ENCODE peak calls at places on chromosomes 2 and 18, in five cellular contexts. One of them, this sample, is unnamed.

GRCh38 chr18:6683112-6683876 is 46.2 kb upstream of the ARHGAP28 start:
- DNase-seq in stimulated activated CD4-positive, alpha-beta T cell treated with anti-CD3 and anti-CD28 coated beads, Interleukin-4, amount 100 ng/mL, for 48 hours: no peak
- DNase-seq in BJ: no peak
- DNase-seq in colonic mucosa: no peak
- DNase-seq in neural crest cell: no peak
- DNase-seq in this sample: no peak

GRCh38 chr2:70988726-70989648 is 5.7 kb downstream of the TEX261 start:
- DNase-seq in BJ: no peak
- DNase-seq in neural crest cell: no peak
- DNase-seq in colonic mucosa: no peak
- DNase-seq in stimulated activated CD4-positive, alpha-beta T cell treated with anti-CD3 and anti-CD28 coated beads, Interleukin-4, amount 100 ng/mL, for 48 hours: no peak
- DNase-seq in this sample: no peak

GRCh38 chr18:26468931-26469340 is 79.4 kb downstream of the KCTD1 start:
- DNase-seq in colonic mucosa: no peak
- DNase-seq in BJ: no peak
- DNase-seq in stimulated activated CD4-positive, alpha-beta T cell treated with anti-CD3 and anti-CD28 coated beads, Interleukin-4, amount 100 ng/mL, for 48 hours: no peak
- DNase-seq in neural crest cell: peak
- DNase-seq in this sample: no peak

GRCh38 chr2:25608718-25609117 is 64.7 kb downstream of the DTNB start:
- DNase-seq in neural crest cell: no peak
- DNase-seq in stimulated activated CD4-positive, alpha-beta T cell treated with anti-CD3 and anti-CD28 coated beads, Interleukin-4, amount 100 ng/mL, for 48 hours: no peak
- DNase-seq in BJ: no peak
- DNase-seq in colonic mucosa: no peak
- DNase-seq in this sample: no peak

GRCh38 chr2:215422676-215423075 is 13.2 kb downstream of the FN1 start:
- DNase-seq in colonic mucosa: no peak
- DNase-seq in neural crest cell: no peak
- DNase-seq in stimulated activated CD4-positive, alpha-beta T cell treated with anti-CD3 and anti-CD28 coated beads, Interleukin-4, amount 100 ng/mL, for 48 hours: no peak
- DNase-seq in BJ: no peak
- DNase-seq in this sample: no peak

GRCh38 chr2:1660656-1661650 is 83.4 kb downstream of the PXDN start:
- DNase-seq in neural crest cell: no peak
- DNase-seq in colonic mucosa: no peak
- DNase-seq in stimulated activated CD4-positive, alpha-beta T cell treated with anti-CD3 and anti-CD28 coated beads, Interleukin-4, amount 100 ng/mL, for 48 hours: no peak
- DNase-seq in BJ: no peak
- DNase-seq in this sample: no peak

GRCh38 chr2:130370490-130370889 is 14.6 kb downstream of the PTPN18 start:
- DNase-seq in BJ: no peak
- DNase-seq in stimulated activated CD4-positive, alpha-beta T cell treated with anti-CD3 and anti-CD28 coated beads, Interleukin-4, amount 100 ng/mL, for 48 hours: no peak
- DNase-seq in neural crest cell: no peak
- DNase-seq in colonic mucosa: no peak
- DNase-seq in this sample: no peak

GRCh38 chr2:28032816-28033215 is 142.3 kb downstream of the BABAM2 start:
- DNase-seq in colonic mucosa: no peak
- DNase-seq in stimulated activated CD4-positive, alpha-beta T cell treated with anti-CD3 and anti-CD28 coated beads, Interleukin-4, amount 100 ng/mL, for 48 hours: no peak
- DNase-seq in neural crest cell: no peak
- DNase-seq in BJ: no peak
- DNase-seq in this sample: no peak

GRCh38 chr2:225165052-225165451 is 122.8 kb upstream of the DOCK10 start:
- DNase-seq in neural crest cell: no peak
- DNase-seq in colonic mucosa: no peak
- DNase-seq in stimulated activated CD4-positive, alpha-beta T cell treated with anti-CD3 and anti-CD28 coated beads, Interleukin-4, amount 100 ng/mL, for 48 hours: no peak
- DNase-seq in BJ: peak
- DNase-seq in this sample: peak

GRCh38 chr2:59276033-59276432 is 1034.9 kb upstream of the FANCL start:
- DNase-seq in neural crest cell: no peak
- DNase-seq in colonic mucosa: no peak
- DNase-seq in stimulated activated CD4-positive, alpha-beta T cell treated with anti-CD3 and anti-CD28 coated beads, Interleukin-4, amount 100 ng/mL, for 48 hours: no peak
- DNase-seq in BJ: no peak
- DNase-seq in this sample: no peak

GRCh38 chr2:55017880-55018279 is 32.4 kb downstream of the RTN4 start:
- DNase-seq in neural crest cell: no peak
- DNase-seq in stimulated activated CD4-positive, alpha-beta T cell treated with anti-CD3 and anti-CD28 coated beads, Interleukin-4, amount 100 ng/mL, for 48 hours: no peak
- DNase-seq in colonic mucosa: no peak
- DNase-seq in BJ: no peak
- DNase-seq in this sample: no peak

GRCh38 chr2:68253211-68254068 is 1.1 kb upstream of the PPP3R1 start:
- DNase-seq in neural crest cell: no peak
- DNase-seq in BJ: no peak
- DNase-seq in stimulated activated CD4-positive, alpha-beta T cell treated with anti-CD3 and anti-CD28 coated beads, Interleukin-4, amount 100 ng/mL, for 48 hours: peak
- DNase-seq in colonic mucosa: peak
- DNase-seq in this sample: no peak

GRCh38 chr2:235639387-235639786 is 145.5 kb downstream of the AGAP1 start:
- DNase-seq in BJ: peak
- DNase-seq in stimulated activated CD4-positive, alpha-beta T cell treated with anti-CD3 and anti-CD28 coated beads, Interleukin-4, amount 100 ng/mL, for 48 hours: no peak
- DNase-seq in neural crest cell: no peak
- DNase-seq in colonic mucosa: peak
- DNase-seq in this sample: peak

GRCh38 chr2:171792922-171793580 is 101.0 kb downstream of the SLC25A12 start:
- DNase-seq in stimulated activated CD4-positive, alpha-beta T cell treated with anti-CD3 and anti-CD28 coated beads, Interleukin-4, amount 100 ng/mL, for 48 hours: no peak
- DNase-seq in neural crest cell: no peak
- DNase-seq in colonic mucosa: no peak
- DNase-seq in BJ: no peak
- DNase-seq in this sample: no peak

This sample was measured in GM04503.